ENCODE peak calls at places on chromosomes 1 and 21, in five cellular contexts. E, Q, V, H and U are unnamed samples.

GRCh38 chr1:66370462-66370907 is 163.5 kb upstream of the SGIP1 start:
- DNase-seq in H (no peak), E (no peak), Q (no peak), V (no peak), U (no peak)

GRCh38 chr1:230542681-230543080 is 99.6 kb upstream of the COG2 start:
- DNase-seq in Q (no peak), V (no peak), H (no peak), E (no peak), U (no peak)

GRCh38 chr21:28253378-28253777 is 739.3 kb downstream of the LTN1 start:
- DNase-seq in Q (no peak), H (peak), V (peak), E (no peak), U (no peak)

GRCh38 chr21:44919913-44920693 is 596 bp downstream of the ITGB2 start:
- DNase-seq in Q (no peak), H (no peak), E (no peak), V (no peak), U (no peak)

GRCh38 chr1:185241127-185241526 is 75.9 kb downstream of the IVNS1ABP start:
- DNase-seq in E (no peak), H (no peak), V (no peak), Q (no peak), U (no peak)

GRCh38 chr1:66300986-66301451 is 232.9 kb upstream of the SGIP1 start:
- DNase-seq in E (peak), Q (no peak), H (peak), V (peak), U (peak)

GRCh38 chr1:220370041-220370700 is 97.9 kb upstream of the RAB3GAP2 start:
- DNase-seq in H (peak), V (peak), E (no peak), Q (no peak), U (no peak)

GRCh38 chr1:81125672-81126071 is 675.1 kb upstream of the ADGRL2 start:
- DNase-seq in Q (no peak), E (no peak), V (no peak), H (no peak), U (no peak)

GRCh38 chr1:103220503-103221095 is 112.3 kb upstream of the COL11A1 start:
- DNase-seq in V (peak), H (peak), E (no peak), Q (no peak), U (no peak)

GRCh38 chr1:27016376-27016775 is 3.7 kb upstream of the TENT5B start:
- DNase-seq in V (no peak), H (no peak), E (no peak), Q (no peak), U (no peak)

GRCh38 chr1:162711066-162711465 is 78.8 kb downstream of the DDR2 start:
- DNase-seq in H (no peak), E (no peak), Q (no peak), V (no peak), U (no peak)

GRCh38 chr1:31938184-31938975 is at the start of gene PTP4A2:
- DNase-seq in Q (peak), E (peak), H (peak), V (peak), U (peak)
- TF ChIP-seq CTCF in Q (peak), E (no peak), H (peak), V (peak), U (peak)

GRCh38 chr1:173508541-173508940 is 31.4 kb downstream of the PRDX6 start:
- DNase-seq in V (no peak), Q (no peak), H (no peak), E (no peak), U (no peak)
- TF ChIP-seq CTCF in V (no peak), Q (no peak), H (no peak), E (no peak), U (no peak)

GRCh38 chr1:233268389-233269022 is 27.0 kb downstream of the PCNX2 start:
- DNase-seq in Q (no peak), V (no peak), E (no peak), H (no peak), U (no peak)

DNA sequence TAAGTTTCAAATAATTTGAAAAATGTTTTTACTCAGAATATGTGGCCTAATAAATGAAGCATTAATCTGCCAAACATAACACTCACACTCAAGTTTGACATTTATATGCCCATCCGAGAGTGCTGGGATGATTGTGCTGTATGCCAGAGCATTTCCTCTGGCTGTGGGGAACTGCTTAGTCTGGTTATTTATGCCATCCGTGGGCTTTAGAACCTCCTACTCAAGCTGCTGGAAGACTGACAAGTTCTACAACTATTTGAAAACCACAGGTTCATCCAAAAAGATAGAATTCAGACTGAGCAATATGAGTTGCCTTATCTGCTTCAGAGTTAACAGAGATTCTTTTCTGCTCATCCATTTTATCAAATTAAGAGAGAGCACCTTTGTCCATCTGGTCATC is 25.9 kb downstream of the PCNX2 start:
- DNase-seq in H (peak), V (peak), Q (no peak), E (no peak), U (no peak)
- TF ChIP-seq CTCF in H (no peak), V (no peak), Q (no peak), E (no peak), U (no peak)

DNA sequence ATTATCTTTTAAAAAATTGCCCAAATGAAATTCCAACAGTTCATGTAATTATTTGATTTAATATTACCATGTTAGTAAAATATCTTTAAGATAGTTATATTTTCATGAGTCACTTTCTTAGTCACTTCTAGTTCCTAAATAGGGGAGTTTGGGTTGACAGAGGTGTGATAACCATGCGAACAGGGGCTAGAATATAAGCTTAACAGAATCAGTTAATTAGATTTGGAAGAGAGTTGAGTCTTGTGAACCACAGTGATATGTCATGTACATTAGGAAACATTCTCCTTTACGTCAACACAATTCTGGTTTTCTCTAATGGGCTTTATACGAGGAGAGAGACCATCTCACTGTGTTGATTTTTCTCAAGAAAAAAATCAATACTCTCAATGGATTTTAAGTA is 64.8 kb upstream of the ZNF281 start:
- DNase-seq in V (no peak), H (no peak), Q (no peak), E (no peak), U (no peak)
- TF ChIP-seq CTCF in V (no peak), H (no peak), Q (no peak), E (no peak), U (no peak)

GRCh38 chr1:205276334-205277065 is 45.0 kb downstream of the NUAK2 start:
- DNase-seq in H (no peak), Q (no peak), V (no peak), E (no peak), U (no peak)

GRCh38 chr1:205275916-205276315 is 45.6 kb downstream of the NUAK2 start:
- DNase-seq in Q (no peak), E (no peak), H (no peak), V (no peak), U (no peak)

GRCh38 chr1:205284420-205285144 is 37.0 kb downstream of the NUAK2 start:
- DNase-seq in E (peak), H (peak), V (peak), Q (no peak), U (peak)

GRCh38 chr1:205283270-205284147 is 38.0 kb downstream of the NUAK2 start:
- DNase-seq in Q (no peak), H (no peak), E (peak), V (no peak), U (no peak)

GRCh38 chr1:205279986-205280385 is 41.6 kb downstream of the NUAK2 start:
- DNase-seq in V (no peak), H (no peak), E (peak), Q (no peak), U (no peak)
- TF ChIP-seq CTCF in V (no peak), H (no peak), E (no peak), Q (no peak), U (no peak)

GRCh38 chr1:15038232-15039016 is 115.1 kb upstream of the TMEM51 start:
- DNase-seq in Q (no peak), H (peak), E (peak), V (peak), U (no peak)
- TF ChIP-seq CTCF in Q (peak), H (no peak), E (peak), V (peak), U (peak)

GRCh38 chr1:151892190-151892589 is 17.1 kb downstream of the THEM4 start:
- DNase-seq in Q (no peak), E (no peak), V (peak), H (peak), U (no peak)

GRCh38 chr1:151887028-151887427 is 22.3 kb downstream of the THEM4 start:
- DNase-seq in Q (no peak), V (peak), E (no peak), H (peak), U (no peak)

GRCh38 chr1:151891515-151891914 is 17.8 kb downstream of the THEM4 start:
- DNase-seq in Q (no peak), E (no peak), H (no peak), V (no peak), U (no peak)

GRCh38 chr1:151885479-151885878 is 23.8 kb downstream of the THEM4 start:
- DNase-seq in H (no peak), E (no peak), V (no peak), Q (no peak), U (no peak)

DNA sequence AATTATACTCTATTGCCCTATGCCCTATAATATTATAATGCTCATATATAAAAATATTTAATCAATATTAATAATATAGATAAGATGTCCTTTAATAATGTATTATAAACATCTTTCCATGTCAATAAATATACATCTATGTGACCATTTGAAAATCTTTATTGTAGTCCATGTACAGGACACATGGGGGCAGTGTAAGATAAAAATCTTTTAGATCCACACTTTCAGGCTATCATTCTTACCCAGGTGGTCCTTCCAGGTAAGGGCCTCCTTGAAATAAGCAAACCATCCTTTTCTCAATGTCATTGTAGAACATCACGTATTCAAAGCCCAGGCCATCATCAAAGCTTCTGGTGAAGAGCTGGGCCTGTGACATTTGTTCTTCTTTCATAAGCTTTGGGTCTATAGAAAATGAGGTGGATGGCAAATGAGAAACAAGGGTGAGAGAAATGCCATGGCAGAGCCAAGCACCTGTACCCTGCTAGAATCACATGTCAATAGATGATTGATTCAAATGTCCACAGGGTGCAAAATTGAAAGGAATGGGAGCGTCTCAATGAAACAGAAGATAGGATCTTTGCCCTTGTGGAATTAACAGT is 20.2 kb downstream of the THEM4 start:
- DNase-seq in H (peak), V (no peak), E (peak), Q (no peak), U (peak)
- TF ChIP-seq CTCF in H (peak), V (peak), E (peak), Q (peak), U (peak)

GRCh38 chr1:234216116-234216703 is 157.0 kb upstream of the COA6 start:
- DNase-seq in E (peak), Q (no peak), H (no peak), V (no peak), U (peak)

GRCh38 chr1:234213576-234214128 is 159.6 kb upstream of the COA6 start:
- DNase-seq in E (no peak), H (no peak), Q (no peak), V (no peak), U (no peak)

GRCh38 chr1:234214911-234215892 is 158.1 kb upstream of the COA6 start:
- DNase-seq in Q (no peak), E (no peak), H (no peak), V (no peak), U (no peak)

GRCh38 chr1:234214129-234214910 is 158.9 kb upstream of the COA6 start:
- DNase-seq in V (peak), Q (no peak), E (no peak), H (no peak), U (peak)

GRCh38 chr1:234212764-234213406 is 160.4 kb upstream of the COA6 start:
- DNase-seq in Q (no peak), E (peak), V (peak), H (peak), U (peak)
- TF ChIP-seq CTCF in Q (peak), E (peak), V (peak), H (peak), U (peak)